ENCODE peak calls at places on chromosomes 2 and 18, in five cellular contexts. V is neural crest cell, P is Calu3, S is fibroblast of the aortic adventitia, R is heart right ventricle. D is an unnamed sample.

GRCh38 chr18:54555996-54556395 is 35.0 kb upstream of the DYNAP start:
- DNase-seq in V (no peak), P (no peak), S (no peak), R (no peak), D (no peak)

GRCh38 chr2:220451438-220451837 is 824.0 kb downstream of the SLC4A3 start:
- DNase-seq in V (no peak), P (no peak), S (no peak), R (no peak), D (no peak)

GRCh38 chr18:11148655-11149440 is 521 bp downstream of the PIEZO2 start:
- DNase-seq in V (peak; percentile 28), P (no peak), S (no peak), R (no peak), D (peak; percentile 59)

GRCh38 chr2:58535182-58535581 is 294.1 kb upstream of the FANCL start:
- DNase-seq in V (no peak), P (no peak), S (no peak), R (no peak), D (no peak)

GRCh38 chr2:49837894-49838293 is 683.6 kb upstream of the FSHR start:
- DNase-seq in V (no peak), P (no peak), S (no peak), R (no peak), D (no peak)

GRCh38 chr2:118371500-118371899 is 283.2 kb downstream of the INSIG2 start:
- DNase-seq in V (peak; percentile 28), P (peak; percentile 57), S (peak; percentile 78), R (no peak), D (peak; percentile 17)

GRCh38 chr2:226378733-226379132 is 420.9 kb downstream of the IRS1 start:
- DNase-seq in V (no peak), P (no peak), S (peak; percentile 68), R (no peak), D (no peak)

GRCh38 chr2:23208339-23208738 is 176.6 kb upstream of the KLHL29 start:
- DNase-seq in V (no peak), P (no peak), S (no peak), R (no peak), D (no peak)

GRCh38 chr2:127381762-127382161 is 6.0 kb downstream of the MAP3K2 start:
- DNase-seq in V (no peak), P (no peak), S (no peak), R (no peak), D (no peak)

GRCh38 chr2:226427538-226428307 is 371.9 kb downstream of the IRS1 start:
- DNase-seq in V (no peak), P (peak; percentile 18), S (peak; percentile 76), R (no peak), D (no peak)

GRCh38 chr2:148201075-148202004 is 180.4 kb downstream of the MBD5 start:
- DNase-seq in V (peak; percentile 34), P (peak; percentile 61), S (peak; percentile 16), R (peak; percentile 26), D (no peak)

GRCh38 chr2:237591021-237591370 is 462 bp upstream of the RAB17 start:
- DNase-seq in V (no peak), P (peak; percentile 92), S (no peak), R (no peak), D (no peak)

GRCh38 chr2:46865181-46865970 is 50.2 kb downstream of the MCFD2 start:
- DNase-seq in V (no peak), P (no peak), S (no peak), R (no peak), D (no peak)

GRCh38 chr2:42095923-42096408 is 48.1 kb downstream of the PKDCC start:
- DNase-seq in V (peak; percentile 63), P (peak; percentile 68), S (peak; percentile 90), R (peak; percentile 64), D (no peak)

GRCh38 chr2:218260742-218261423 is at the start of gene GPBAR1:
- DNase-seq in V (no peak), P (peak; percentile 78), S (no peak), R (peak; percentile 61), D (no peak)

GRCh38 chr2:16022548-16023240 is 82.3 kb downstream of the MYCN start:
- DNase-seq in V (no peak), P (no peak), S (no peak), R (no peak), D (no peak)

GRCh38 chr2:237283136-237283928 is 130.6 kb downstream of the COL6A3 start:
- DNase-seq in V (no peak), P (no peak), S (peak; percentile 81), R (no peak), D (no peak)

GRCh38 chr2:148876190-148876588 is 1.2 kb downstream of the KIF5C start:
- DNase-seq in V (peak; percentile 45), P (no peak), S (no peak), R (no peak), D (peak; percentile 45)

GRCh38 chr2:160932960-160933359 is 227.3 kb upstream of the TANK start:
- DNase-seq in V (no peak), P (no peak), S (peak; percentile 64), R (no peak), D (no peak)

GRCh38 chr18:3246636-3247242 is 862 bp upstream of the MYL12A start:
- DNase-seq in V (no peak), P (no peak), S (peak; percentile 44), R (peak; percentile 26), D (no peak)

GRCh38 chr2:36729067-36729466 is 32.6 kb downstream of the VIT start:
- DNase-seq in V (no peak), P (no peak), S (no peak), R (no peak), D (no peak)

GRCh38 chr18:60413944-60414547 is 41.5 kb upstream of the MC4R start:
- DNase-seq in V (no peak), P (peak; percentile 52), S (peak; percentile 12), R (no peak), D (no peak)
- TF ChIP-seq CTCF in V (peak; percentile 54), P (peak; percentile 54), S (peak; percentile 44), R (no peak), D (peak; percentile 45)

GRCh38 chr2:22126978-22127377 is 1003.2 kb downstream of the TDRD15 start:
- DNase-seq in V (no peak), P (no peak), S (no peak), R (no peak), D (no peak)

DNA sequence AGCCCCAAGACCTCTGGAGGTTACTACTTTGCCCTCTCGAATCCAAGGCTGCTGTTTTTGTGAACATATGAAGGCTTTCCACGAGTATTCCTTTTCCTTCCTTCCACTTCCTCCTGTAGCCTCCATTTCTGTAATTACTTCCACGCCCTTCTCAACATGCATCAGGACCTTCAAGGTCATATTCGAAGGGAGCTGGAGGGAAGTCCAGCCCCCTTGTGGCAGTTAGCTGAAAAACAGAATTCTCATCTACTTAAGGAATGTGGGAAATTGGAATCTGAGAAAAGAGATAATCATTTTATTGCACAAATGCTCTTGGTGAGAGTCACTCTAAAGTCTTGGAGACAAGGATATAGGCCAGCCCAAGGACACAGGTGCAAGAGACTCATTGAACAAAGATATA is 1000.2 kb downstream of the TDRD15 start:
- DNase-seq in V (no peak), P (no peak), S (no peak), R (no peak), D (no peak)
- TF ChIP-seq CTCF in V (peak; percentile 51), P (no peak), S (no peak), R (no peak), D (no peak)

GRCh38 chr2:164189851-164190250 is 431.4 kb downstream of the GRB14 start:
- DNase-seq in V (no peak), P (no peak), S (no peak), R (no peak), D (no peak)
- TF ChIP-seq CTCF in V (no peak), P (no peak), S (no peak), R (no peak), D (no peak)

DNA sequence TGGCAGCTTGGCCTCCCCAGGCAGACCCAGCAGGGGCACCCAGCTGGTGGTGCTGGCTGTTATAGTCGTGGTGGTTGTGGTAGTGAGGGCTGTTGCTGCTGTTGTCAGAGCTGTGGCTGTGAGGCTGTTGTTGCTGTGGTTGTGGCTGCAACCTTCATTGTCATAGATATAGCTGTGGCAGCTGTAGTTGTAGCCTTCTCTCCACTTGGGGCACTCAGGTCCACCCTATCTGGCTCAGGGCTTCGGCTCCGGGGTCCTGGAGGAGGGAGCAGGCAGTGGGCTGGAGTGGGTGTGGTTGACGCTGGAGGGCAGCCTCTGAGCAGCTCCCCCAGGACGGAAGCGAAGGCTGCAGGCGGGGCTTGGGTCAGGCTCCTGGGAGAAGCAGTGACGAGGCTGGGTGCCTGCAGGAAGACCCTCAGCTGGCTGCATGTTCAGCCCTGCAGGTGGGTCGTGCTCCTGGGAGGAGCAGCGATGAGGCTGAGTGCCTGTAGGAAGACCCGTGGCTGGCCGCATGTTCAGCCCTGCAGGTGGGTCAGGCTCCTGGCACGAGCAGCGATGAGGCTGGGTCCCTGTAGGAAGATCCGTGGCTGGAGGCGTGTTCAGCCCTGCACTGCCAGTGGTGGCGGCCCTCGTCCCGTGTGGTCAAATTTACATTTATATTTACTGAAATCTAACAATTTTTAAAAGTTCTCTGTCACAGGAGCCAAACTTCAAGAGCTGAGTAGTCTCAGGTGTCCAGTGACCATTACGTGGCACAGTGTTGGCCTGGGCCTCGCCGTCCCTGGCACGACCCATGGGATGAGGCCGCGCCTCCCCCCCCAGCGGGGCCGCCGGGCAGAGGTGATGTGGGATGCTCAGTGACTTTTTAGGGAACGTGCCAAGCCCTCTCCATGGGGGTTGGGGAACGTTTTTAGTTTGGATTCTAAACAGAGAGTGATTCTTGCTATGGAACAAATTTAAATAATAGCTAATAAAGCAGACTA is 79.2 kb upstream of the PXDN start:
- DNase-seq in V (peak; percentile 36), P (no peak), S (no peak), R (no peak), D (no peak)
- TF ChIP-seq CTCF in V (no peak), P (no peak), S (no peak), R (no peak), D (no peak)

DNA sequence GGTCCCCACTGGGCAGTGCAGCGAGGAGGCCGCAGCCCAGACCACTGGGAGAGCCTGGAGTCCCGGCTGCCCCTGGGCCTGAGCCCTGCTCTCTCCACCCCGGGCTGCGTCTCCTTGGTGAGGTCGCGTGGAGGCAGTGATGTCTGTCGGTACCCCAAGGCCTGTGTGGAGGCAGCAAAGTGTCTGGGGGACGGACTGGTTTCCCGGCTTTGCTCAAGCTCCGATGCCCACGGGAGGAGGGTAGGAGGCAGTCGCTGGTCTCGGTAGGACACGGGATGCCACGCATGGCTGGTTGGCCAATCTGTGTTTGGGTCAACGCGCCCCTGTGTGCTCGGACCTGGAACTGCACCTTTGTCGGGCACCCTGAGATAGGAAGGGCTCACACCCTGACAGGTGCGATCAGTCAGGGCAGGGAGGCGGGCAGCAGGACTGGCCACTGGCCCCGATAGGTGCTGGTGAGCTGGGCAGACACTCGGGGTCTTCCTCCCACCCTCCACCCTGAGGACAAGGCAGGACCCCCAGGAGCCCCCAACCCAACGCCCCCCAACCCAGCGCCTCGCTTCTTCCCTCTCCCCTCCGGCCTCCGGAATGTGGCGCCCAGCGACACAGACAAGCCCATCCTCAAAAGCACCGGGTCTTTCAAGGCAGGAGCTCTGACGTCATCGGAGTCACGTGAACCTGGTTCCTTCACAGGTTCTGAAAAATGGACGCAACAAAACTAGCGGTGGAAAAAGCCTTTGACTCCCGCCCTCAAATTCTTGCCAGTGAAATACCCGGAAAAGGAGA is 288.6 kb downstream of the NDUFA10 start:
- DNase-seq in V (no peak), P (no peak), S (no peak), R (no peak), D (no peak)
- TF ChIP-seq CTCF in V (no peak), P (no peak), S (no peak), R (no peak), D (no peak)